ENCODE peak calls at places on chromosomes 12 and 14, in five cellular contexts. V is epithelial cell of esophagus, T is choroid plexus epithelial cell, B is PC-3, X is neural progenitor cell. K is an unnamed sample.

GRCh38 chr12:53068811-53069585 is 10.2 kb downstream of the SPRYD3 start:
- DNase-seq in X (no peak), T (peak), B (no peak), V (no peak), K (no peak)

GRCh38 chr12:42539696-42540095 is 49.9 kb downstream of the PRICKLE1 start:
- DNase-seq in X (no peak), B (no peak), V (no peak), T (no peak), K (no peak)

GRCh38 chr14:62126885-62127478 is 364.8 kb downstream of the SNAPC1 start:
- DNase-seq in X (peak), T (peak), B (peak), V (peak), K (peak)

GRCh38 chr14:37551119-37551518 is 43.9 kb downstream of the FOXA1 start:
- DNase-seq in B (no peak), T (no peak), X (no peak), V (no peak), K (no peak)

GRCh38 chr14:65268594-65268993 is 143.9 kb upstream of the FUT8 start:
- DNase-seq in X (no peak), T (no peak), V (no peak), B (no peak), K (no peak)

GRCh38 chr14:56004807-56005579 is 113.2 kb upstream of the PELI2 start:
- DNase-seq in T (peak), X (peak), V (peak), B (no peak), K (peak)

GRCh38 chr14:50619569-50620141 is 48.5 kb downstream of the SAV1 start:
- DNase-seq in V (peak), T (peak), X (peak), B (peak), K (peak)

GRCh38 chr14:49363926-49364751 is 222.0 kb downstream of the RPS29 start:
- DNase-seq in T (no peak), B (no peak), V (no peak), X (peak), K (no peak)

GRCh38 chr12:44847888-44848770 is 28.0 kb downstream of the NELL2 start:
- DNase-seq in V (no peak), T (no peak), B (no peak), X (no peak), K (no peak)

GRCh38 chr12:126156806-126157574 is 1091.8 kb downstream of the AACS start:
- DNase-seq in T (no peak), V (no peak), B (no peak), X (peak), K (no peak)

GRCh38 chr12:120761581-120761980 is 36.0 kb downstream of the ACADS start:
- DNase-seq in T (peak), B (no peak), V (peak), X (no peak), K (peak)

GRCh38 chr12:54853933-54854538 is at the start of gene MUCL1:
- DNase-seq in T (peak), X (peak), V (peak), B (peak), K (peak)

GRCh38 chr14:68337279-68337678 is 455.6 kb downstream of the ZFP36L1 start:
- DNase-seq in B (no peak), T (no peak), X (no peak), V (no peak), K (no peak)

GRCh38 chr12:107390414-107390813 is 295.2 kb upstream of the PWP1 start:
- DNase-seq in X (no peak), B (no peak), V (no peak), T (no peak), K (no peak)

GRCh38 chr12:123142948-123143752 is 7.7 kb downstream of the PITPNM2 start:
- DNase-seq in B (no peak), X (peak), T (peak), V (no peak), K (peak)

GRCh38 chr14:42140831-42141279 is 534.2 kb downstream of the LRFN5 start:
- DNase-seq in B (peak), V (peak), X (no peak), T (peak), K (peak)

GRCh38 chr14:106831322-106831720 is 1304.9 kb downstream of the TMEM121 start:
- DNase-seq in B (no peak), T (peak), V (no peak), X (no peak), K (no peak)

GRCh38 chr12:47547077-47547476 is 158.8 kb downstream of the RPAP3 start:
- DNase-seq in B (peak), V (peak), T (peak), X (peak), K (peak)

GRCh38 chr14:29820785-29821184 is 106.9 kb downstream of the PRKD1 start:
- DNase-seq in B (no peak), T (no peak), X (no peak), V (no peak), K (no peak)

GRCh38 chr14:49584058-49584457 is 2.1 kb downstream of the RPS29 start:
- DNase-seq in V (no peak), B (no peak), T (no peak), X (no peak), K (no peak)

GRCh38 chr12:92961949-92962348 is 32.9 kb upstream of the EEA1 start:
- DNase-seq in T (peak), B (peak), V (no peak), X (no peak), K (peak)

GRCh38 chr14:104001003-104001402 is 58.7 kb upstream of the RD3L start:
- DNase-seq in V (no peak), B (peak), X (peak), T (no peak), K (no peak)

GRCh38 chr12:39145175-39145999 is 240.0 kb upstream of the CPNE8 start:
- DNase-seq in T (peak), X (peak), B (peak), V (peak), K (peak)

GRCh38 chr14:89085154-89086059 is 261.0 kb downstream of the TTC8 start:
- DNase-seq in X (no peak), T (peak), B (no peak), V (no peak), K (no peak)

GRCh38 chr12:130981156-130981789 is 27.6 kb downstream of the ADGRD1 start:
- DNase-seq in B (no peak), X (no peak), V (no peak), T (no peak), K (no peak)

GRCh38 chr12:124694250-124694649 is 126.8 kb upstream of the NCOR2 start:
- DNase-seq in T (no peak), X (no peak), V (no peak), B (no peak), K (no peak)

GRCh38 chr12:15230751-15231150 is 9.5 kb upstream of the RERG start:
- DNase-seq in B (no peak), T (peak), V (no peak), X (no peak), K (no peak)

GRCh38 chr14:62711351-62712023 is 333.8 kb downstream of the KCNH5 start:
- DNase-seq in B (no peak), X (no peak), T (no peak), V (no peak), K (no peak)

GRCh38 chr12:128763395-128763794 is 60.4 kb downstream of the SLC15A4 start:
- DNase-seq in B (no peak), T (no peak), X (no peak), V (no peak), K (no peak)

GRCh38 chr12:62332598-62332997 is 72.4 kb downstream of the USP15 start:
- DNase-seq in T (peak), V (peak), B (peak), X (no peak), K (peak)

DNA sequence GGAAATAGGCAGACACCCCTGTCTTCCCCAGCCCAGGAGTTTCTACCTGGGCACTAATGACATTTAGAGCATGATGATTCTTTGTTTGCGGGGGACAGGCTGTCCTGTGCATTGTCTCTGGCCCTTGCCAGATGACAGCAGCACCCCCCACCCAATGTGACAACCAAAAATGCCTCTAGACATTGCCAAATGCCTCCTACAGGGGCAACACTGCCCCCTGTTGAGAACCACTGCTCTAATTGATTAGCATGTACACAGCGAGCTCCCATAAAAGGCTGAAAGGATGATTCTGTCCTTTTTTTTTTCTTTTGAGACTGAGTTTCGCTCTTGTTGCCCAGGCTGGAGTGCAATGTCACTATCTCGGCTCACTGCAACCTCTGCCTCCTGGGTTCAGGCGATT is 50.5 kb downstream of the MAP1LC3B2 start:
- DNase-seq in B (peak), V (no peak), T (no peak), X (peak), K (no peak)
- TF ChIP-seq CTCF in B (peak), V (no peak), T (peak), X (peak), K (peak)

DNA sequence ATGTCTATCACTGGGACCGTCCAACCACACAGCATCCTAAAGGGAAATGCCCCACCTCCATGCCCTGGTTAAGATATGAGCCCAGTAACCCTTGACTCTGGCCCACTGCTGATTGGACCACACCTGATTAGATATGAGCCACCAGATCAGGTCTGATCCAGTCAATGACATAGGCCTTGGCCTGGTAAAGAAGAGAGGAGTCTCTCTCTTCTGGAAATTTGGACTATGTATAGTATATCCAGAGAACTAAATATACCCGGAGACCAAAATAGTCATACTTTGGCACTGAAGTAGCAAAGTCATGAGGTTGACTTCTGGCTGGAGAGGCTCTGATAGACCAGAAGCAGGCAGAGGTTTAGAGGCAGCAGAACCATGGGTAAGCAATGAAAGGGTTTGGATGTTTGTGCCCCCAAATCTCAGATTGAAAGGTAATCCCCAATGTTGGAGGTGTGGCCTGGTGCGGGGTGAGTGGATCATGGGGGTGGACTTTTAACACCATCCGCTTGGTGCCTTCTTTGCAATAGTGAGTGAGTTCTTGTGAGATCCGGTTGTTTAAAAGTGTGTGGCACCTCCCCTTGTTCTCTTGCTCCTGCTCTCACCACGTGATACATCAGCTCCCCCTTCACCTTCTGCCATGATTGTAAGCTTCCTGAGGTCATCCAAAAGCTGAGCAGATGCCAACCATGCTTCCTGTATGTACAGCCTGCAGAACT is 68.4 kb downstream of the HSPB8 start:
- DNase-seq in X (no peak), B (no peak), V (no peak), T (no peak), K (no peak)
- H3K4me3 ChIP-seq in X (no peak), B (no peak), V (no peak), T (no peak), K (no peak)

DNA sequence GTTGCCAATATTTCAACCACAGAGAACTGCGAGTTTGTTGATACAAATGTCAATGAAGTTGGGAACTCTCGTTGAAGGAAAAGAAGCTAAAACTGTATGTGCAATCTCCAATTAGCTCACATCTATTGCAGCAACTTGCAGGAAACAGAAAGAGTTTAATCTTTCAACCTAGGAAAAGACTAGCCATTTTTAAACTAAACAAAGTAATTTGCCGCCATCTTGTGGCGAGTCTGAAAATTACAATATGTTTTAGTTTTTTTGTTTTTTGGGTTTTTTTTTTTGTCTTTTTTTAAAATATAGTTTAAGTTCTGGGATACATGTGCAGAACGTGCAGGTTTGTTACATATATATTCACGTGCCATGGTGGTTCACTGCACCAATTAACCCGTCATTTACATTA is 131.2 kb upstream of the FOXG1 start:
- DNase-seq in V (peak), T (peak), X (peak), B (peak), K (peak)
- TF ChIP-seq CTCF in V (peak), T (peak), X (peak), B (peak), K (peak)

DNA sequence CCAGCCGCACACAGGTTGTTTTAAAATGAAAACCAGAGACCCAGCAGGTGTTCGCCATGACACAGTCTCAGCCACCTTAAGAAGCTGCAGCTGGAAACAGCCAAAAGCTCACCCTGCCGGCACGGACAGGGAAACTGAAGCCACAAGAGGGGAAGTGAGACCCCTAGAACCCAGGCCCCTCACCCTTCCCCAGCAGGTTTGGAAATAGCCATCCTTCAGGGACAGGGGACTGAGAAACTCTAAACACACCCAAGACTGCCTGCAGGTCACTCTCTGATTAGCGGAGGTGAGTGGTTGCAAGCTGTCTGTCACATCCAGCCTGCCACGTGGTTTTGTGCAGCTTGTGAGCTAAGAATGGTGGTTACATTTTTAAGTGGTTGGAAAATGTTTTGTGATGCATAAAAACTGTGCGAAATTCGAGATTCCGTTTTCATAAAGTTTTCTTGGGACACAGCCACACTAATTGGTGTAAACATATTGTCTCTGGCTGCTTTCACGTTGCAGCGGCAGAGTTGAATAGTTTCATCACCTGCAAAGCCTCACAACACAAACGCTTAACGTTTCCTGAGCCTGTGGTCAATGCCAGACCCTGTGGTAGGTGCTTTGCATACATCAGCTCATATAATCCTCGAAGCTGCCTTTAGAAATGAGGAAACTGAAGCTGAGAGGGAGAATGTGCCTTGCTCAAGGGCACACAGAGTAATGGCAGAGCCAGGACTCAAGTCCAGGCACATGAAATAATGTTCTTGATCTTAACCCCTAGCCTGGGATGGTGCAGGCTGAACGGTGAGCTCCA is 1.7 kb upstream of the SELPLG start:
- DNase-seq in X (peak), T (peak), V (no peak), B (no peak), K (no peak)
- H3K4me3 ChIP-seq in X (no peak), T (no peak), V (no peak), B (no peak), K (no peak)

GRCh38 chr12:46269429-46270241 is 792 bp upstream of the SLC38A1 start:
- DNase-seq in B (peak), T (peak), X (peak), V (peak), K (no peak)

GRCh38 chr12:46268617-46269428 is at the start of gene SLC38A1:
- DNase-seq in V (peak), T (peak), X (peak), B (peak), K (peak)

GRCh38 chr12:46268349-46268616 is 560 bp downstream of the SLC38A1 start:
- DNase-seq in B (no peak), T (peak), V (peak), X (no peak), K (no peak)

GRCh38 chr12:46267618-46268348 is 1.1 kb downstream of the SLC38A1 start:
- DNase-seq in B (peak), V (peak), T (peak), X (peak), K (peak)

GRCh38 chr12:46271846-46272245 is 3.0 kb upstream of the SLC38A1 start:
- DNase-seq in V (no peak), T (no peak), X (no peak), B (no peak), K (no peak)
- TF ChIP-seq CTCF in V (no peak), T (no peak), X (no peak), B (no peak), K (no peak)

DNA sequence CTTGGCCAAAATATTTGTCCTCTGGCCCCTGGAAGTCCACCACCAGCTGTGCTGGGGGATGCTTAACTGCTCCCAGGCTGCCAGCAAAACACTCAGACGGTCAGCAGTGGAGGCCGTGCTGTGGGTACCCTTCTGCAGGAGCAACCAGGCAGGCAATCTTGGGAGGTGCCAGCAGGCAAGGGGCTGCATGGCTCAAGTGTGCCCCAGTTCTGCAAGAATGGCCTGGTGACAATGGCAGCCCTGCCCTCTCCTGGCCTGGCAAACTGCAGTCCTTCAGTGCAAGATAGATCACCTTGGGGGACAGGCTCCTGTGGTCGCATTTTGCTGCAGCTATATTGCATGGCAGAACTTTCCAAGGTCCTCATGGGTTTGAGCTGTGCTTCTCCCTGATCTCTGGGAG is 728.3 kb downstream of the TMTC2 start:
- DNase-seq in V (no peak), X (no peak), B (no peak), T (no peak), K (no peak)
- H3K4me3 ChIP-seq in V (no peak), X (no peak), B (no peak), T (no peak), K (no peak)

DNA sequence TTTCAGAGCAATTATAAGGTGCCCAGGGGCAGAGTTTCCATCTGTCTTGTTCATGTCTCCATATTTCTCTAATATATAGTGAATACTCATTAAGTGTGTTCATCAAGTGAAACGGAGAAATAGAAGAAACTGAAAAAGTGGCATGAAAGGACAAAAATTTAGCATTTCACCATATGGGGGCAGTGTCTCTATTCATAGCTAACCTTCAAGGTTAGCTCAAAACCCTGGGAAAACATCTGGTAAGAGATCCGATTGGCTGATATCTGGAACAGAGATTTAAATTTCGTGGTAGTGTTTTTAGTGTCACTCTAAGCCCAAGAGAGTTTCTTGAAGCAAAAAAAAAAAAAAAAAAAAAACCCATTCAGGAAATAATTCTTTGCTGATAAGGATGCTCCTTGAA is 367.5 kb downstream of the DAD1 start:
- DNase-seq in B (peak), T (peak), V (peak), X (peak), K (peak)
- TF ChIP-seq CTCF in B (peak), T (peak), V (peak), X (peak), K (peak)

GRCh38 chr12:89943461-89943860 is 234.8 kb upstream of the ATP2B1 start:
- DNase-seq in V (no peak), B (no peak), X (no peak), T (no peak), K (no peak)
- H3K4me3 ChIP-seq in V (no peak), B (no peak), X (no peak), T (no peak), K (no peak)